ENCODE peak calls at places on chromosomes 16 and 17, in four cellular contexts. T is stomach, V is neuronal stem cell, M is esophagus squamous epithelium. D is an unnamed sample.

GRCh38 chr17:67026341-67026740 is 18.0 kb upstream of the CACNG1 start:
- DNase-seq in M (no peak), T (no peak), V (no peak), D (no peak)

GRCh38 chr16:86661715-86662114 is 83.4 kb downstream of the FOXL1 start:
- DNase-seq in V (no peak), T (no peak), M (no peak), D (no peak)

GRCh38 chr16:14070555-14070876 is 603 bp upstream of the MRTFB start:
- DNase-seq in M (no peak), V (no peak), T (no peak), D (no peak)

GRCh38 chr17:75566456-75567233 is 21.0 kb upstream of the MYO15B start:
- DNase-seq in T (no peak), V (no peak), M (no peak), D (no peak)

GRCh38 chr17:80283116-80283852 is 22.6 kb downstream of the RNF213 start:
- DNase-seq in T (no peak), M (no peak), V (no peak), D (no peak)

GRCh38 chr17:83025636-83026280 is 53.7 kb upstream of the METRNL start:
- DNase-seq in T (peak; percentile 22), M (no peak), V (no peak), D (no peak)

GRCh38 chr17:45896803-45897693 is 2.7 kb downstream of the MAPT start:
- DNase-seq in V (peak; percentile 18), M (no peak), T (no peak), D (no peak)

GRCh38 chr17:7307686-7308624 is 527 bp downstream of the EIF5A start:
- DNase-seq in M (no peak), V (no peak), T (peak; percentile 51), D (no peak)

GRCh38 chr17:63997341-63998048 is 656 bp upstream of the PRR29 start:
- DNase-seq in V (no peak), M (no peak), T (no peak), D (no peak)

GRCh38 chr16:26688105-26688504 is 378.6 kb upstream of the C16orf82 start:
- DNase-seq in T (no peak), M (no peak), V (no peak), D (no peak)

GRCh38 chr16:2586241-2586640 is 48.4 kb downstream of the PDPK1 start:
- DNase-seq in M (no peak), V (no peak), T (no peak), D (no peak)

GRCh38 chr16:72876221-72876620 is 171.7 kb downstream of the ZFHX3 start:
- DNase-seq in T (peak; percentile 32), V (no peak), M (no peak), D (no peak)

GRCh38 chr17:17385502-17385901 is 82.3 kb downstream of the NT5M start:
- DNase-seq in V (peak; percentile 8), T (no peak), M (no peak), D (no peak)

GRCh38 chr16:12087901-12088364 is 111.4 kb downstream of the SNX29 start:
- DNase-seq in V (no peak), M (no peak), T (peak; percentile 34), D (no peak)

GRCh38 chr17:80045703-80046102 is 9.3 kb downstream of the CCDC40 start:
- DNase-seq in M (no peak), T (no peak), V (no peak), D (no peak)

GRCh38 chr16:67951485-67951884 is 7.6 kb upstream of the LCAT start:
- DNase-seq in M (no peak), V (no peak), T (no peak), D (no peak)

GRCh38 chr16:35753559-35754390 is 2294.4 kb downstream of the TP53TG3F start:
- DNase-seq in V (no peak), T (no peak), M (no peak), D (peak; percentile 78)

GRCh38 chr17:7139400-7139799 is 24.8 kb upstream of the ASGR2 start:
- DNase-seq in V (no peak), T (no peak), M (no peak), D (no peak)

GRCh38 chr16:84218176-84218776 is 21.5 kb downstream of the KCNG4 start:
- DNase-seq in V (no peak), M (no peak), T (no peak), D (no peak)

GRCh38 chr16:67783353-67783725 is 23.0 kb downstream of the RANBP10 start:
- DNase-seq in T (no peak), M (no peak), V (no peak), D (no peak)

GRCh38 chr17:68627956-68628355 is 26.8 kb upstream of the FAM20A start:
- DNase-seq in M (no peak), T (peak; percentile 43), V (no peak), D (no peak)

GRCh38 chr16:89383095-89384003 is 107.0 kb downstream of the ANKRD11 start:
- DNase-seq in M (no peak), T (peak; percentile 71), V (no peak), D (no peak)

GRCh38 chr16:17331071-17331521 is 139.7 kb downstream of the XYLT1 start:
- DNase-seq in V (no peak), M (no peak), T (no peak), D (no peak)

GRCh38 chr16:66050991-66051390 is 315.5 kb upstream of the CDH5 start:
- DNase-seq in M (no peak), T (no peak), V (no peak), D (peak; percentile 55)

GRCh38 chr16:3431779-3432219 is 11.5 kb downstream of the ZNF597 start:
- DNase-seq in M (no peak), V (no peak), T (peak; percentile 35), D (no peak)

GRCh38 chr16:15573274-15573895 is 69.6 kb downstream of the MARF1 start:
- DNase-seq in V (no peak), T (no peak), M (no peak), D (no peak)

GRCh38 chr17:76880268-76880667 is 12.1 kb downstream of the MGAT5B start:
- DNase-seq in T (no peak), V (no peak), M (no peak), D (no peak)

GRCh38 chr16:28872952-28873351 is 5.3 kb upstream of the ATP2A1 start:
- DNase-seq in T (no peak), M (no peak), V (no peak), D (no peak)

GRCh38 chr16:47492428-47493357 is 31.6 kb downstream of the PHKB start:
- DNase-seq in M (peak; percentile 12), T (peak; percentile 47), V (no peak), D (no peak)

GRCh38 chr17:181213-182163 is at the start of gene DOC2B:
- DNase-seq in M (no peak), T (peak; percentile 69), V (peak; percentile 36), D (no peak)

GRCh38 chr16:1764971-1765370 is 6.4 kb downstream of the NME3 start:
- DNase-seq in M (no peak), V (no peak), T (no peak), D (no peak)

GRCh38 chr16:8925455-8925854 is 38.3 kb downstream of the USP7 start:
- DNase-seq in M (no peak), T (no peak), V (no peak), D (no peak)

GRCh38 chr16:8928467-8928957 is 35.2 kb downstream of the USP7 start:
- DNase-seq in V (no peak), T (no peak), M (no peak), D (no peak)

GRCh38 chr16:8931864-8932263 is 31.8 kb downstream of the USP7 start:
- DNase-seq in T (peak; percentile 51), V (peak; percentile 57), M (no peak), D (no peak)

GRCh38 chr16:8926827-8927226 is 36.9 kb downstream of the USP7 start:
- DNase-seq in M (no peak), T (no peak), V (no peak), D (no peak)

GRCh38 chr16:8929086-8929748 is 34.5 kb downstream of the USP7 start:
- DNase-seq in V (no peak), M (no peak), T (no peak), D (no peak)
- H3K36me3 ChIP-seq in V (peaks cover 17% of the 10 kb centered on the region), M (peaks cover 7% of the 10 kb centered on the region), T (peaks cover 48% of the 10 kb centered on the region), D (no peaks in the 10 kb centered on the region)

GRCh38 chr16:24967074-24967473 is 48.1 kb downstream of the ARHGAP17 start:
- DNase-seq in M (no peak), V (no peak), T (no peak), D (no peak)
- H3K36me3 ChIP-seq in M (peaks cover 10% of the 10 kb centered on the region), V (peaks cover 41% of the 10 kb centered on the region), T (peaks cover 93% of the 10 kb centered on the region), D (peaks cover 4% of the 10 kb centered on the region)

GRCh38 chr16:79895917-79896203 is 295.3 kb upstream of the MAF start:
- DNase-seq in M (no peak), T (no peak), V (no peak), D (peak; percentile 74)
- H3K36me3 ChIP-seq in M (no peaks in the 10 kb centered on the region), T (no peaks in the 10 kb centered on the region), V (no peaks in the 10 kb centered on the region), D (no peaks in the 10 kb centered on the region)

GRCh38 chr17:50380369-50381259 is 7.6 kb downstream of the EME1 start:
- DNase-seq in M (no peak), V (no peak), T (no peak), D (no peak)
- H3K36me3 ChIP-seq in M (peaks cover 40% of the 10 kb centered on the region), V (peaks cover 51% of the 10 kb centered on the region), T (peaks cover 56% of the 10 kb centered on the region), D (peaks cover 4% of the 10 kb centered on the region)

DNA sequence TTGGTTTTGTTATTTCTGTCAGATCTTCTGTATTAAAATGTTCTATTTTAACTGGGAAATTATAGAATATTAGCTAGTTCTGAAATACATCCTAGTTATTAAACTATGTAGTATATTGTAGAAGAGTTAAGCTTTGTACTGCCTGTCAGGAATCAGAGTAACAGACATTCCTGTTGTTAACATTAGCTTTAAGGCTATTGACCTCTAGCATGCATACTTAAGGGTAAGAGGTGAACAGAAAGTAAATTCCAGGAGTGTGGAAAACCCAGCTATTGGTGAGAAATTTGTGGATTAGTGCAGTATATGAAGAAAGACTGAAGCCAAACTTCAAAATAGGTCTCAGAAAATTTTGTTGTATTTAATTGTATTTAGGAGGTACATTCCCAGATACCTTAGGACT is 111.3 kb downstream of the CHD9 start:
- DNase-seq in T (no peak), M (no peak), V (no peak), D (no peak)
- H3K36me3 ChIP-seq in T (peaks cover 9% of the 10 kb centered on the region), M (no peaks in the 10 kb centered on the region), V (no peaks in the 10 kb centered on the region), D (no peaks in the 10 kb centered on the region)